ENCODE peak calls at places on chromosome 7, in four cellular contexts. One of them, this sample, is unnamed.

GRCh38 chr7:81260152-81260551 is 341.3 kb upstream of the SEMA3C start:
- DNase-seq in GM23248: peak; percentile 26
- DNase-seq in H1: no peak
- DNase-seq in fibroblast of lung: peak; percentile 31
- DNase-seq in this sample: no peak

GRCh38 chr7:37675739-37676138 is 7.8 kb upstream of the GPR141 start:
- DNase-seq in H1: no peak
- DNase-seq in fibroblast of lung: no peak
- DNase-seq in GM23248: no peak
- DNase-seq in this sample: no peak

GRCh38 chr7:93626869-93627268 is 52.3 kb upstream of the CALCR start:
- DNase-seq in GM23248: no peak
- DNase-seq in H1: no peak
- DNase-seq in fibroblast of lung: no peak
- DNase-seq in this sample: no peak

GRCh38 chr7:143397710-143398530 is 10.7 kb downstream of the EPHA1 start:
- DNase-seq in H1: no peak
- DNase-seq in fibroblast of lung: no peak
- DNase-seq in GM23248: no peak
- DNase-seq in this sample: no peak

GRCh38 chr7:134212576-134213546 is 85.7 kb downstream of the LRGUK start:
- DNase-seq in H1: no peak
- DNase-seq in fibroblast of lung: peak; percentile 77
- DNase-seq in GM23248: peak; percentile 5
- DNase-seq in this sample: no peak

GRCh38 chr7:144398911-144399310 is 4.6 kb downstream of the NOBOX start:
- DNase-seq in GM23248: no peak
- DNase-seq in H1: no peak
- DNase-seq in fibroblast of lung: no peak
- DNase-seq in this sample: no peak

GRCh38 chr7:158682456-158682855 is 22.1 kb downstream of the NCAPG2 start:
- DNase-seq in GM23248: no peak
- DNase-seq in fibroblast of lung: peak; percentile 27
- DNase-seq in H1: no peak
- DNase-seq in this sample: no peak

GRCh38 chr7:23472974-23473847 is 2.9 kb upstream of the IGF2BP3 start:
- DNase-seq in fibroblast of lung: peak; percentile 44
- DNase-seq in GM23248: no peak
- DNase-seq in H1: no peak
- DNase-seq in this sample: no peak

GRCh38 chr7:112080441-112080840 is 125.8 kb downstream of the DOCK4 start:
- DNase-seq in GM23248: peak; percentile 94
- DNase-seq in H1: no peak
- DNase-seq in fibroblast of lung: peak; percentile 95
- DNase-seq in this sample: peak; percentile 85

GRCh38 chr7:54189330-54189729 is 352.8 kb upstream of the VSTM2A start:
- DNase-seq in fibroblast of lung: no peak
- DNase-seq in H1: peak; percentile 53
- DNase-seq in GM23248: no peak
- DNase-seq in this sample: no peak

GRCh38 chr7:771241-772004 is 44.3 kb upstream of the PRKAR1B start:
- DNase-seq in H1: no peak
- DNase-seq in GM23248: peak; percentile 39
- DNase-seq in fibroblast of lung: peak; percentile 85
- DNase-seq in this sample: no peak

GRCh38 chr7:111958889-111959288 is 247.3 kb downstream of the DOCK4 start:
- DNase-seq in fibroblast of lung: no peak
- DNase-seq in H1: no peak
- DNase-seq in GM23248: no peak
- DNase-seq in this sample: no peak

GRCh38 chr7:117937049-117937448 is 63.8 kb upstream of the CTTNBP2 start:
- DNase-seq in H1: no peak
- DNase-seq in GM23248: no peak
- DNase-seq in fibroblast of lung: no peak
- DNase-seq in this sample: no peak

GRCh38 chr7:16652888-16653287 is 6.9 kb downstream of the BZW2 start:
- DNase-seq in fibroblast of lung: no peak
- DNase-seq in H1: no peak
- DNase-seq in GM23248: no peak
- DNase-seq in this sample: no peak

GRCh38 chr7:116465125-116465524 is 34.4 kb upstream of the CAV2 start:
- DNase-seq in fibroblast of lung: no peak
- DNase-seq in GM23248: no peak
- DNase-seq in H1: no peak
- DNase-seq in this sample: no peak

GRCh38 chr7:22885824-22886255 is 63.2 kb upstream of the TOMM7 start:
- DNase-seq in fibroblast of lung: no peak
- DNase-seq in GM23248: no peak
- DNase-seq in H1: no peak
- DNase-seq in this sample: no peak

GRCh38 chr7:55557666-55558188 is 14.6 kb downstream of the VOPP1 start:
- DNase-seq in fibroblast of lung: no peak
- DNase-seq in H1: no peak
- DNase-seq in GM23248: no peak
- DNase-seq in this sample: no peak

GRCh38 chr7:105353752-105354328 is 34.9 kb downstream of the SRPK2 start:
- DNase-seq in fibroblast of lung: peak; percentile 43
- DNase-seq in GM23248: peak; percentile 72
- DNase-seq in H1: no peak
- DNase-seq in this sample: peak; percentile 20

GRCh38 chr7:30920584-30921539 is 9.2 kb downstream of the AQP1 start:
- DNase-seq in fibroblast of lung: peak; percentile 30
- DNase-seq in H1: no peak
- DNase-seq in GM23248: peak; percentile 75
- DNase-seq in this sample: peak; percentile 63

GRCh38 chr7:40598915-40599314 is 464.1 kb downstream of the SUGCT start:
- DNase-seq in fibroblast of lung: no peak
- DNase-seq in H1: no peak
- DNase-seq in GM23248: no peak
- DNase-seq in this sample: no peak

GRCh38 chr7:53209129-53209528 is 173.7 kb downstream of the POM121L12 start:
- DNase-seq in fibroblast of lung: no peak
- DNase-seq in H1: no peak
- DNase-seq in GM23248: no peak
- DNase-seq in this sample: no peak

GRCh38 chr7:70419816-70420215 is 712.1 kb upstream of the GALNT17 start:
- DNase-seq in fibroblast of lung: no peak
- DNase-seq in H1: no peak
- DNase-seq in GM23248: no peak
- DNase-seq in this sample: no peak

GRCh38 chr7:86469680-86470295 is 173.9 kb upstream of the GRM3 start:
- DNase-seq in GM23248: peak; percentile 82
- DNase-seq in fibroblast of lung: peak; percentile 69
- DNase-seq in H1: peak; percentile 67
- DNase-seq in this sample: peak; percentile 49

GRCh38 chr7:23106491-23106800 is 861 bp downstream of the KLHL7 start:
- DNase-seq in H1: no peak
- DNase-seq in fibroblast of lung: peak; percentile 30
- DNase-seq in GM23248: no peak
- DNase-seq in this sample: peak; percentile 28

GRCh38 chr7:53303781-53304180 is 268.3 kb downstream of the POM121L12 start:
- DNase-seq in GM23248: no peak
- DNase-seq in fibroblast of lung: no peak
- DNase-seq in H1: no peak
- DNase-seq in this sample: no peak

GRCh38 chr7:129434846-129435318 is 650 bp downstream of the STRIP2 start:
- DNase-seq in fibroblast of lung: peak; percentile 17
- DNase-seq in GM23248: peak; percentile 50
- DNase-seq in H1: no peak
- DNase-seq in this sample: no peak

GRCh38 chr7:137932881-137933269 is 69.0 kb downstream of the CREB3L2 start:
- DNase-seq in H1: no peak
- DNase-seq in GM23248: peak; percentile 90
- DNase-seq in fibroblast of lung: peak; percentile 49
- DNase-seq in this sample: peak; percentile 63

GRCh38 chr7:120805636-120806388 is 52.1 kb downstream of the TSPAN12 start:
- DNase-seq in GM23248: peak; percentile 62
- DNase-seq in H1: peak; percentile 31
- DNase-seq in fibroblast of lung: peak; percentile 71
- DNase-seq in this sample: peak; percentile 12

GRCh38 chr7:7017707-7018265 is 164.6 kb upstream of the C1GALT1 start:
- DNase-seq in GM23248: no peak
- DNase-seq in fibroblast of lung: no peak
- DNase-seq in H1: no peak
- DNase-seq in this sample: no peak

GRCh38 chr7:135690566-135690965 is 28.3 kb downstream of the STMP1 start:
- DNase-seq in H1: no peak
- DNase-seq in fibroblast of lung: peak; percentile 25
- DNase-seq in GM23248: peak; percentile 80
- DNase-seq in this sample: peak; percentile 84

GRCh38 chr7:86913709-86914108 is 145.7 kb downstream of the ELAPOR2 start:
- DNase-seq in fibroblast of lung: no peak
- DNase-seq in H1: no peak
- DNase-seq in GM23248: peak; percentile 85
- DNase-seq in this sample: peak; percentile 53

GRCh38 chr7:130982651-130983050 is 248.6 kb upstream of the KLF14 start:
- DNase-seq in H1: no peak
- DNase-seq in fibroblast of lung: no peak
- DNase-seq in GM23248: no peak
- DNase-seq in this sample: no peak

GRCh38 chr7:108246227-108246837 is 116.2 kb upstream of the LAMB4 start:
- DNase-seq in GM23248: peak; percentile 99
- DNase-seq in fibroblast of lung: peak; percentile 94
- DNase-seq in H1: peak; percentile 19
- DNase-seq in this sample: peak; percentile 99

GRCh38 chr7:115059312-115059711 is 137.4 kb downstream of the MDFIC start:
- DNase-seq in fibroblast of lung: peak; percentile 9
- DNase-seq in GM23248: no peak
- DNase-seq in H1: no peak
- DNase-seq in this sample: peak; percentile 70

GRCh38 chr7:7176421-7177043 is 5.8 kb upstream of the C1GALT1 start:
- DNase-seq in GM23248: peak; percentile 98
- DNase-seq in H1: no peak
- DNase-seq in fibroblast of lung: peak; percentile 86
- DNase-seq in this sample: peak; percentile 88

GRCh38 chr7:19754521-19755116 is 18.8 kb downstream of the TMEM196 start:
- DNase-seq in GM23248: peak; percentile 37
- DNase-seq in fibroblast of lung: peak; percentile 61
- DNase-seq in H1: no peak
- DNase-seq in this sample: no peak

GRCh38 chr7:82542665-82543064 is 99.1 kb upstream of the CACNA2D1 start:
- DNase-seq in fibroblast of lung: peak; percentile 45
- DNase-seq in H1: no peak
- DNase-seq in GM23248: peak; percentile 85
- DNase-seq in this sample: peak; percentile 96

GRCh38 chr7:44077061-44077460 is 5.3 kb downstream of the POLM start:
- DNase-seq in fibroblast of lung: no peak
- DNase-seq in H1: no peak
- DNase-seq in GM23248: no peak
- DNase-seq in this sample: no peak

GRCh38 chr7:128874140-128875031 is 11.7 kb downstream of the ATP6V1F start:
- DNase-seq in fibroblast of lung: no peak
- DNase-seq in H1: no peak
- DNase-seq in GM23248: no peak
- DNase-seq in this sample: no peak

DNA sequence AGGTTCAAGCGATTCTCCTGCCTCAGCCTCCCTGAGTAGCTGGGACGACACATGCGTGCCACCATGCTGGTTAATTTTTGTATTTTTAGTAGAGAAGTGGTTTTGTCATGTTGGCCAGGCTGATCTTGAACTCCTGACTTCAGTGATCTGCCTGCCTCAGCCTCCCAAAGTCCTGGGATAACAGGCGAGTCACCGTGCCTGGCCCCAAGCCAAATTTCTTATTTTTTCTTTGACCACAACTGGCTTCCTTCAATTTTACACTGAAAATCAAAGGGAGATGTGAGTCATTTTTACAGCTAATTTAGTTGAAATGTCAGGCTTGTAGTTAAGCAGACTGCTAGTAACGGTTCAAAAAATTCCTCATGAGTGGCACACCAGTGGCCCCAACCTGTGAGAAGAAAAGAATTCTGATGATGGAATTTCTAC is 7.8 kb downstream of the RNF216 start:
- DNase-seq in fibroblast of lung: peak; percentile 77
- DNase-seq in H1: peak; percentile 5
- DNase-seq in GM23248: peak; percentile 93
- DNase-seq in this sample: peak; percentile 97
- H4K20me1 ChIP-seq in fibroblast of lung: no peaks in the 10 kb centered on the region
- H4K20me1 ChIP-seq in H1: no peaks in the 10 kb centered on the region
- H4K20me1 ChIP-seq in GM23248: no peaks in the 10 kb centered on the region
- H4K20me1 ChIP-seq in this sample: peaks cover 46% of the 10 kb centered on the region

GRCh38 chr7:25617219-25617618 is 388.9 kb upstream of the NPVF start:
- DNase-seq in GM23248: no peak
- DNase-seq in fibroblast of lung: no peak
- DNase-seq in H1: no peak
- DNase-seq in this sample: no peak
- H3K4me1 ChIP-seq in GM23248: no peaks in the 10 kb centered on the region
- H3K4me1 ChIP-seq in fibroblast of lung: no peaks in the 10 kb centered on the region
- H3K4me1 ChIP-seq in H1: no peaks in the 10 kb centered on the region
- H3K4me1 ChIP-seq in this sample: no peaks in the 10 kb centered on the region

DNA sequence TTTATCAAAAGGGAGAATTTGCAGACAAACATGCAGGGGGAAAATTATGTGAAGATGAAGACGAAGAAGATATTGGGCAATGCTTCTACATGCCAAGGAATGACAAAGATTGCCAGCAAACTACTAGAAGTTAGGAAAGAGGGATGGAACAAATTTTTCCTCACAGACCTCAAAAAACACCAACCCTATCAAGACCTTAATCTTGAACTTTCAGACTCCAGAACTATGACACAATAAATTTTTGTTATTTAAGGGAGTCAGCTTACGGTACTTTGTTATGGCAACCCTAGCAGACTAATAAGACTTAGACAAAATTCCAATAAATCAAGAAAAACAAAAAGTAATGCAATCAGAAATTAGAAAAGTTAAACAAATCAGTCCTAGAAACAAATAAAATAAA is 280.0 kb upstream of the GNAI1 start:
- DNase-seq in GM23248: peak; percentile 51
- DNase-seq in H1: no peak
- DNase-seq in fibroblast of lung: no peak
- DNase-seq in this sample: no peak
- H4K20me1 ChIP-seq in GM23248: no peaks in the 10 kb centered on the region
- H4K20me1 ChIP-seq in H1: no peaks in the 10 kb centered on the region
- H4K20me1 ChIP-seq in fibroblast of lung: no peaks in the 10 kb centered on the region
- H4K20me1 ChIP-seq in this sample: no peaks in the 10 kb centered on the region

DNA sequence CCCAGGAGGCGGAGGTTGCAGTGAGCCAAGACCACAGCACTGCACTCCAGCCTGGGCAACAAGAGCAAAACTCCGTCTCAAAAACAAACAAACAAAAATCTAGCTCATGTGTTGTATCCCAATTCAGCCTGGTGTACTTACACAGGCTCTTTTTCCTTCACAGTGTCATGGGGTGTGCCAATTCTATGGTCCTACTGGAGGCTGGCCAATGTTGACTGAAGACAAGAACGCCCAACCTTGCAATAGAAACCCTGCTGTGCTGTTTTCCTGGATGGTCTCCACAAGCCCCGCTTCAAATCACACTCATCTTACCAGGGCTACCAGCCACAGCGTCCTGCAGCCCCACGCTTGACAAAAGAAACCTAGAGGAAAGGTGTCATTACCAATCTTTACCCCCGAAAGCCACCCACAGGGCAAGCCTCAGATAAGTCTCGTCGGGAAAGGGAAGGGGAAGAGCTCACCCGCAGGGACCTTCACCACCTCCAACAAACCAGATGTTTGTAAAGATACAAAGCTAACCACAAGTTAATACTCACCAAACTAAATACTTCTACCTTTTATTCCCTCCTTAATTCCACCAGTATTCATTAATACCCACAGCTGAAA is 64.8 kb downstream of the TNS3 start:
- DNase-seq in H1: no peak
- DNase-seq in GM23248: peak; percentile 52
- DNase-seq in fibroblast of lung: peak; percentile 58
- DNase-seq in this sample: no peak
- H3K4me1 ChIP-seq in H1: peaks cover 13% of the 10 kb centered on the region
- H3K4me1 ChIP-seq in GM23248: peaks cover 58% of the 10 kb centered on the region
- H3K4me1 ChIP-seq in fibroblast of lung: peaks cover 13% of the 10 kb centered on the region
- H3K4me1 ChIP-seq in this sample: peaks cover 46% of the 10 kb centered on the region